ENCODE peak calls at places on chromosomes 2 and 18, in four cellular contexts. X is GM12878, P is HL-60, B is K562. Q is an unnamed sample.

GRCh38 chr2:230018153-230018552 is 50.6 kb downstream of the SLC16A14 start:
- DNase-seq in X (no peak), P (no peak), B (no peak), Q (no peak)

GRCh38 chr2:224966663-224967062 is 75.6 kb downstream of the DOCK10 start:
- DNase-seq in X (no peak), P (no peak), B (no peak), Q (no peak)

GRCh38 chr2:219126555-219126954 is 34.1 kb downstream of the NHEJ1 start:
- DNase-seq in X (no peak), P (no peak), B (no peak), Q (no peak)

GRCh38 chr2:236112466-236112865 is 55.7 kb downstream of the GBX2 start:
- DNase-seq in X (no peak), P (no peak), B (no peak), Q (no peak)

GRCh38 chr2:229725716-229726346 is 11.5 kb upstream of the DNER start:
- DNase-seq in X (no peak), P (no peak), B (no peak), Q (no peak)

GRCh38 chr2:168118733-168119518 is 128.5 kb downstream of the STK39 start:
- DNase-seq in X (no peak), P (peak; percentile 57), B (peak; percentile 33), Q (no peak)

GRCh38 chr2:166365803-166366420 is 9.8 kb downstream of the SCN9A start:
- DNase-seq in X (no peak), P (no peak), B (no peak), Q (no peak)

GRCh38 chr18:78865056-78865598 is 114.5 kb upstream of the SALL3 start:
- DNase-seq in X (no peak), P (no peak), B (no peak), Q (no peak)

GRCh38 chr2:224884188-224884587 is 158.1 kb downstream of the DOCK10 start:
- DNase-seq in X (no peak), P (peak; percentile 66), B (no peak), Q (no peak)

GRCh38 chr2:17422066-17422465 is 96.2 kb downstream of the RAD51AP2 start:
- DNase-seq in X (no peak), P (no peak), B (no peak), Q (no peak)

GRCh38 chr2:1051075-1051474 is 100.4 kb downstream of the SNTG2 start:
- DNase-seq in X (no peak), P (no peak), B (no peak), Q (no peak)

GRCh38 chr2:237223208-237223861 is 137.6 kb downstream of the COPS8 start:
- DNase-seq in X (no peak), P (no peak), B (no peak), Q (no peak)

GRCh38 chr2:84388133-84388532 is 70.9 kb downstream of the SUCLG1 start:
- DNase-seq in X (no peak), P (no peak), B (no peak), Q (no peak)

GRCh38 chr2:170335351-170335750 is 157.4 kb downstream of the MYO3B start:
- DNase-seq in X (no peak), P (no peak), B (no peak), Q (no peak)

GRCh38 chr2:223941579-223942277 is 3.4 kb downstream of the WDFY1 start:
- DNase-seq in X (peak; percentile 73), P (no peak), B (no peak), Q (no peak)

GRCh38 chr2:36963106-36963505 is 3.2 kb downstream of the STRN start:
- DNase-seq in X (no peak), P (no peak), B (no peak), Q (no peak)

GRCh38 chr18:10100236-10100635 is 186.4 kb downstream of the VAPA start:
- DNase-seq in X (no peak), P (no peak), B (no peak), Q (no peak)

GRCh38 chr2:225660262-225661091 is 261.0 kb downstream of the NYAP2 start:
- DNase-seq in X (peak; percentile 9), P (peak; percentile 60), B (peak; percentile 64), Q (peak; percentile 14)

GRCh38 chr2:153890572-153890971 is 18.9 kb downstream of the GALNT13 start:
- DNase-seq in X (no peak), P (no peak), B (no peak), Q (no peak)

GRCh38 chr18:78582898-78583738 is 396.5 kb upstream of the SALL3 start:
- DNase-seq in X (no peak), P (no peak), B (no peak), Q (no peak)

GRCh38 chr2:240797500-240797895 is 22.5 kb downstream of the KIF1A start:
- DNase-seq in X (no peak), P (no peak), B (no peak), Q (no peak)

GRCh38 chr2:179569834-179570233 is 291.6 kb downstream of the ZNF385B start:
- DNase-seq in X (no peak), P (no peak), B (no peak), Q (no peak)

GRCh38 chr2:61145990-61146389 is 16.0 kb upstream of the C2orf74 start:
- DNase-seq in X (no peak), P (no peak), B (no peak), Q (no peak)

GRCh38 chr2:29423267-29423666 is 308.1 kb downstream of the CLIP4 start:
- DNase-seq in X (no peak), P (no peak), B (no peak), Q (no peak)

GRCh38 chr2:231133365-231134114 is 8.7 kb upstream of the HTR2B start:
- DNase-seq in X (no peak), P (no peak), B (no peak), Q (no peak)

GRCh38 chr2:98822301-98823164 is 91.6 kb upstream of the MGAT4A start:
- DNase-seq in X (no peak), P (no peak), B (no peak), Q (no peak)

GRCh38 chr18:3742541-3742940 is 292.6 kb downstream of the TGIF1 start:
- DNase-seq in X (no peak), P (no peak), B (no peak), Q (no peak)

GRCh38 chr2:20471902-20472559 is 25.2 kb downstream of the RHOB start:
- DNase-seq in X (no peak), P (no peak), B (no peak), Q (no peak)

GRCh38 chr18:53698907-53699306 is 525.6 kb downstream of the MBD2 start:
- DNase-seq in X (no peak), P (peak; percentile 35), B (no peak), Q (no peak)

DNA sequence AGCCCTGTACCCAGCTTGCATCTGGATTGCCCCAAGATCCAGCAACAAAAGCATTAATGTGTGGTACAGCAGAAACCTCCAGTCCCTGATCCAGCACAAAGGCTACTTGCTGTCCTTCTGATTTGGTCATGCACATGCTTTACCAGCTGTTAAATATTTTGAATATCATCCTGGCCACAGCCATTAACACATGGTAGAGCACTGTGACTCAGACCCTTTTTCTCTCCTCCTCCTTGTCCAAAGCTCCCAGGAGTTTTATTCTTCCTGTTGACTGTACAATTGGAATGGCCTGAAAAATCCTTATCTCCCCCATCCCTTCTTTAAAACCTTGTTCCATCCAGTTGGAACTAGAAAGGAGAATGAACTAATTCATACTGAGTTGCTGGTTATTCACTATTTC is 419.7 kb upstream of the TNP1 start:
- DNase-seq in X (no peak), P (no peak), B (no peak), Q (no peak)
- TF ChIP-seq SPI1 in X (no peak), P (no peak), B (no peak), Q (no peak)

GRCh38 chr2:233795735-233796171 is 17.6 kb downstream of the MROH2A start:
- DNase-seq in X (no peak), P (no peak), B (no peak), Q (no peak)
- TF ChIP-seq SPI1 in X (no peak), P (no peak), B (no peak), Q (no peak)

DNA sequence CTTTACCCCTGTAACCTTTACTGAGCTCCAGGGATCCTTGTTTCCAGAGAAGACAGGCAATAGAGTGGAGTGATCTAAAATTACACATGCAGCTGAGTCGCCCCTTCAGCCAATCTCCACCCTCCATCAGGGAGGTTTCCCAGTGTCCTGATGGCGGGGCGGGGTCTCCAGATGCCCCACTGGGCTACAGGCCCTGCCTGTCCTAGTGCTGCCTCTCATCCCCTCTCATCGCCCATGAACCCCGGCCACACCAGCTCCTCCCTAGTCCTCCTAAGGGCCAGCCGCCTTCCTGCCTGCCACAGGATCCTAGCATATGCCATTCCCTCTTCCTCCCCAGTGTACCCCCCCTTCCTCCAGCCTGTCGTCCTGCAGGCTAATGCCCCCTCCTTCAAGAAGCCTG is 144.1 kb upstream of the GLI2 start:
- DNase-seq in X (no peak), P (no peak), B (no peak), Q (no peak)
- TF ChIP-seq SPI1 in X (no peak), P (no peak), B (no peak), Q (no peak)

GRCh38 chr18:22691988-22692710 is 241.0 kb upstream of the RBBP8 start:
- DNase-seq in X (no peak), P (no peak), B (no peak), Q (no peak)
- TF ChIP-seq SPI1 in X (peak; percentile 10), P (no peak), B (no peak), Q (peak; percentile 16)

DNA sequence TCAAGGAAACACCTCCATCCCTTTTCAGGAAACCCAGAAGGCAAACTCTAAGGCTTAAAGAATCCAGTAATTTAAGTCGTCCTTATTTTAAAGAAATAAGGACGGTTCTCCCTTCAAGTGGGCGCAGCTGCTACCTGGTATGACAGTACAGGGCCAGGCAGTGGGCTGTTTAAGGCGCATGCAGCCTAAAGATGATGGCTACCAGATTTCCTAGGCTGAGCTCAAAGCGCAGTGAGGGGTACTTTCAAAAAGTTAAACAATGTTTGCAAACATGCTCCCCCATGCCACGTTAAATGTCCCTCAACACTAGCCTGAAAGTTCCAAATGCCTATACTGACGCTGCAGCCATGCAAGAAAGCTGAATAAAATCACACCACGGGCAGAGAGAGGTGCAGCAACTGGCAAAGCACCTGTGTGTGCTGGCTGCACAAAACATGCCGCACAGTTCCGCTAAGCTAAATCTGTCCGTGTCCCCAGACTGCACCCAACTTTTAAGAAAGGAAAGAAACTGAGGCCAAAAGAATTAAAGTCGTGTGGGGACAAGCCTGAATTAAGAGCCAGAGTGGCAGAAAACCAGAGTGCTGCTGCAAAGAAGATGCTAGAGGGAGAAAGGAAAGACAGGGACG is 582 bp downstream of the HIBCH start:
- DNase-seq in X (no peak), P (peak; percentile 16), B (no peak), Q (peak; percentile 2)
- TF ChIP-seq SPI1 in X (no peak), P (no peak), B (no peak), Q (no peak)

GRCh38 chr2:67877281-67877680 is 185.5 kb downstream of the C1D start:
- DNase-seq in X (no peak), P (no peak), B (no peak), Q (no peak)
- TF ChIP-seq SPI1 in X (no peak), P (no peak), B (no peak), Q (no peak)

GRCh38 chr2:25032901-25033300 is 9.0 kb upstream of the EFR3B start:
- DNase-seq in X (no peak), P (no peak), B (no peak), Q (no peak)

GRCh38 chr2:25032094-25032493 is 9.8 kb upstream of the EFR3B start:
- DNase-seq in X (no peak), P (peak; percentile 87), B (no peak), Q (no peak)

GRCh38 chr2:25030702-25031101 is 11.2 kb upstream of the EFR3B start:
- DNase-seq in X (no peak), P (peak; percentile 27), B (no peak), Q (no peak)

GRCh38 chr2:25025996-25026530 is 15.8 kb upstream of the EFR3B start:
- DNase-seq in X (no peak), P (no peak), B (no peak), Q (no peak)

GRCh38 chr2:25029183-25029554 is 12.7 kb upstream of the EFR3B start:
- DNase-seq in X (no peak), P (no peak), B (no peak), Q (no peak)
- TF ChIP-seq SPI1 in X (no peak), P (no peak), B (no peak), Q (no peak)